ENCODE peak calls at places on chromosomes 4 and X, in four cellular contexts. One of them, this sample, is unnamed.

GRCh38 chr4:167873536-167873935 is 218.8 kb upstream of the ANXA10 start:
- DNase-seq in suprapubic skin: no peak
- DNase-seq in tibial artery: no peak
- DNase-seq in Calu3: no peak
- DNase-seq in this sample: no peak

GRCh38 chrX:154348114-154348531 is 26.3 kb downstream of the FLNA start:
- DNase-seq in suprapubic skin: no peak
- DNase-seq in tibial artery: peak
- DNase-seq in Calu3: no peak
- DNase-seq in this sample: no peak

GRCh38 chrX:105837227-105837626 is 14.9 kb downstream of the NRK start:
- DNase-seq in suprapubic skin: no peak
- DNase-seq in tibial artery: peak
- DNase-seq in Calu3: no peak
- DNase-seq in this sample: no peak

GRCh38 chr4:89708903-89709361 is 128.0 kb downstream of the SNCA start:
- DNase-seq in suprapubic skin: no peak
- DNase-seq in tibial artery: no peak
- DNase-seq in Calu3: no peak
- DNase-seq in this sample: no peak

GRCh38 chr4:40924096-40924792 is 174.5 kb downstream of the NSUN7 start:
- DNase-seq in suprapubic skin: no peak
- DNase-seq in tibial artery: peak
- DNase-seq in Calu3: peak
- DNase-seq in this sample: peak

GRCh38 chr4:1246111-1246881 is 2.6 kb downstream of the CTBP1 start:
- DNase-seq in suprapubic skin: peak
- DNase-seq in tibial artery: peak
- DNase-seq in Calu3: peak
- DNase-seq in this sample: no peak

GRCh38 chr4:20629180-20630115 is 70.8 kb upstream of the PACRGL start:
- DNase-seq in suprapubic skin: no peak
- DNase-seq in tibial artery: no peak
- DNase-seq in Calu3: no peak
- DNase-seq in this sample: no peak

GRCh38 chr4:8555716-8556115 is 24.5 kb upstream of the GPR78 start:
- DNase-seq in suprapubic skin: no peak
- DNase-seq in tibial artery: no peak
- DNase-seq in Calu3: no peak
- DNase-seq in this sample: no peak

GRCh38 chr4:16225996-16226815 is at the start of gene TAPT1:
- DNase-seq in suprapubic skin: peak
- DNase-seq in tibial artery: peak
- DNase-seq in Calu3: peak
- DNase-seq in this sample: peak

GRCh38 chr4:108385076-108385475 is 216.3 kb upstream of the LEF1 start:
- DNase-seq in suprapubic skin: no peak
- DNase-seq in tibial artery: no peak
- DNase-seq in Calu3: no peak
- DNase-seq in this sample: no peak

GRCh38 chr4:114383055-114383454 is 215.6 kb upstream of the UGT8 start:
- DNase-seq in suprapubic skin: no peak
- DNase-seq in tibial artery: no peak
- DNase-seq in Calu3: no peak
- DNase-seq in this sample: no peak

GRCh38 chrX:16310326-16310725 is 143.0 kb downstream of the MAGEB17 start:
- DNase-seq in suprapubic skin: no peak
- DNase-seq in tibial artery: no peak
- DNase-seq in Calu3: peak
- DNase-seq in this sample: no peak

GRCh38 chrX:142089193-142089592 is 115.9 kb downstream of the MAGEC2 start:
- DNase-seq in suprapubic skin: no peak
- DNase-seq in tibial artery: no peak
- DNase-seq in Calu3: no peak
- DNase-seq in this sample: no peak

GRCh38 chr4:71709961-71710360 is 73.9 kb downstream of the GC start:
- DNase-seq in suprapubic skin: no peak
- DNase-seq in tibial artery: no peak
- DNase-seq in Calu3: peak
- DNase-seq in this sample: no peak

GRCh38 chrX:41661366-41662095 is 27.2 kb upstream of the GPR34 start:
- DNase-seq in suprapubic skin: no peak
- DNase-seq in tibial artery: no peak
- DNase-seq in Calu3: no peak
- DNase-seq in this sample: no peak

GRCh38 chrX:55841962-55842752 is 124.6 kb downstream of the RRAGB start:
- DNase-seq in suprapubic skin: no peak
- DNase-seq in tibial artery: no peak
- DNase-seq in Calu3: no peak
- DNase-seq in this sample: no peak

GRCh38 chrX:139905041-139905440 is 27.8 kb downstream of the ATP11C start:
- DNase-seq in suprapubic skin: no peak
- DNase-seq in tibial artery: no peak
- DNase-seq in Calu3: no peak
- DNase-seq in this sample: no peak

GRCh38 chrX:9610774-9611392 is 146.0 kb downstream of the TBL1X start:
- DNase-seq in suprapubic skin: no peak
- DNase-seq in tibial artery: no peak
- DNase-seq in Calu3: no peak
- DNase-seq in this sample: no peak

GRCh38 chr4:188037003-188037713 is 41.6 kb downstream of the ZFP42 start:
- DNase-seq in suprapubic skin: no peak
- DNase-seq in tibial artery: no peak
- DNase-seq in Calu3: no peak
- DNase-seq in this sample: no peak

GRCh38 chr4:2768921-2769336 is 12.8 kb upstream of the TNIP2 start:
- DNase-seq in suprapubic skin: no peak
- DNase-seq in tibial artery: peak
- DNase-seq in Calu3: no peak
- DNase-seq in this sample: no peak

GRCh38 chrX:77930581-77930980 is 20.1 kb downstream of the ATP7A start:
- DNase-seq in suprapubic skin: no peak
- DNase-seq in tibial artery: no peak
- DNase-seq in Calu3: no peak
- DNase-seq in this sample: no peak

GRCh38 chrX:24242649-24243556 is 71.0 kb downstream of the SUPT20HL2 start:
- DNase-seq in suprapubic skin: peak
- DNase-seq in tibial artery: peak
- DNase-seq in Calu3: no peak
- DNase-seq in this sample: no peak

GRCh38 chr4:120052840-120053239 is 13.8 kb downstream of the MAD2L1 start:
- DNase-seq in suprapubic skin: no peak
- DNase-seq in tibial artery: peak
- DNase-seq in Calu3: no peak
- DNase-seq in this sample: no peak

GRCh38 chr4:110840221-110840654 is 217.4 kb upstream of the PITX2 start:
- DNase-seq in suprapubic skin: no peak
- DNase-seq in tibial artery: no peak
- DNase-seq in Calu3: no peak
- DNase-seq in this sample: no peak

GRCh38 chrX:103540145-103540544 is 20.9 kb upstream of the RAB40A start:
- DNase-seq in suprapubic skin: no peak
- DNase-seq in tibial artery: no peak
- DNase-seq in Calu3: no peak
- DNase-seq in this sample: no peak
- TF ChIP-seq CTCF in suprapubic skin: no peak
- TF ChIP-seq CTCF in tibial artery: no peak
- TF ChIP-seq CTCF in Calu3: no peak
- TF ChIP-seq CTCF in this sample: no peak

GRCh38 chr4:173314715-173315114 is 19.4 kb downstream of the HMGB2 start:
- DNase-seq in suprapubic skin: no peak
- DNase-seq in tibial artery: no peak
- DNase-seq in Calu3: no peak
- DNase-seq in this sample: no peak
- TF ChIP-seq CTCF in suprapubic skin: no peak
- TF ChIP-seq CTCF in tibial artery: no peak
- TF ChIP-seq CTCF in Calu3: no peak
- TF ChIP-seq CTCF in this sample: no peak

GRCh38 chrX:1029494-1029893 is 183.0 kb downstream of the CRLF2 start:
- DNase-seq in suprapubic skin: peak
- DNase-seq in tibial artery: peak
- DNase-seq in Calu3: no peak
- DNase-seq in this sample: no peak

GRCh38 chrX:1027133-1027532 is 185.3 kb downstream of the CRLF2 start:
- DNase-seq in suprapubic skin: no peak
- DNase-seq in tibial artery: no peak
- DNase-seq in Calu3: no peak
- DNase-seq in this sample: no peak

GRCh38 chrX:1026263-1027015 is 186.0 kb downstream of the CRLF2 start:
- DNase-seq in suprapubic skin: no peak
- DNase-seq in tibial artery: no peak
- DNase-seq in Calu3: no peak
- DNase-seq in this sample: no peak

GRCh38 chrX:1025413-1025812 is 187.0 kb downstream of the CRLF2 start:
- DNase-seq in suprapubic skin: no peak
- DNase-seq in tibial artery: no peak
- DNase-seq in Calu3: no peak
- DNase-seq in this sample: no peak

DNA sequence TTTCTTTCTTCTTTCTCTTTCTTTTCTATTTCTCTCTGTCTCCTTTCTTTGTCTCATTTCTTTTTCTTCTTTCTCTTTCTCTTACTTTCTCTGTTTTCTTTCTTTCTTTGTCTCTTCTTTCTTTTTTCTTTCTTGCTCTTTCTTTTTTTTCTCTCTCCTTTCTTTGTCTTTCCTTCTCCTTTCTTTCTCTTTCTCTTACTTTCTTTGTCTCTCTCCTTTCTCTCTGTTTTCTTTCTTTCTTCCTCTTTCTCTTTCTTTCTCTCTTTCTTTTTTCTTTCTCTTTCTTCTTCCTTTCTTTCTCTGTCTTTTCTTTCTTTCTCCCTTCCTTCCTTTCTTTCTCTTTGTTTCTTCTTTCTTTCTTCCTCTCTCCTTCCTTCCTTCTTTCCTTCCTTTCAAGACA is 184.8 kb downstream of the CRLF2 start:
- DNase-seq in suprapubic skin: no peak
- DNase-seq in tibial artery: no peak
- DNase-seq in Calu3: no peak
- DNase-seq in this sample: no peak
- TF ChIP-seq CTCF in suprapubic skin: no peak
- TF ChIP-seq CTCF in tibial artery: no peak
- TF ChIP-seq CTCF in Calu3: no peak
- TF ChIP-seq CTCF in this sample: no peak

GRCh38 chrX:130120321-130120731 is 10.0 kb upstream of the ELF4 start:
- DNase-seq in suprapubic skin: no peak
- DNase-seq in tibial artery: no peak
- DNase-seq in Calu3: no peak
- DNase-seq in this sample: no peak
- TF ChIP-seq CTCF in suprapubic skin: no peak
- TF ChIP-seq CTCF in tibial artery: no peak
- TF ChIP-seq CTCF in Calu3: no peak
- TF ChIP-seq CTCF in this sample: no peak

GRCh38 chr4:143329985-143330384 is 6.7 kb upstream of the GAB1 start:
- DNase-seq in suprapubic skin: no peak
- DNase-seq in tibial artery: no peak
- DNase-seq in Calu3: no peak
- DNase-seq in this sample: no peak
- TF ChIP-seq CTCF in suprapubic skin: no peak
- TF ChIP-seq CTCF in tibial artery: no peak
- TF ChIP-seq CTCF in Calu3: no peak
- TF ChIP-seq CTCF in this sample: no peak

DNA sequence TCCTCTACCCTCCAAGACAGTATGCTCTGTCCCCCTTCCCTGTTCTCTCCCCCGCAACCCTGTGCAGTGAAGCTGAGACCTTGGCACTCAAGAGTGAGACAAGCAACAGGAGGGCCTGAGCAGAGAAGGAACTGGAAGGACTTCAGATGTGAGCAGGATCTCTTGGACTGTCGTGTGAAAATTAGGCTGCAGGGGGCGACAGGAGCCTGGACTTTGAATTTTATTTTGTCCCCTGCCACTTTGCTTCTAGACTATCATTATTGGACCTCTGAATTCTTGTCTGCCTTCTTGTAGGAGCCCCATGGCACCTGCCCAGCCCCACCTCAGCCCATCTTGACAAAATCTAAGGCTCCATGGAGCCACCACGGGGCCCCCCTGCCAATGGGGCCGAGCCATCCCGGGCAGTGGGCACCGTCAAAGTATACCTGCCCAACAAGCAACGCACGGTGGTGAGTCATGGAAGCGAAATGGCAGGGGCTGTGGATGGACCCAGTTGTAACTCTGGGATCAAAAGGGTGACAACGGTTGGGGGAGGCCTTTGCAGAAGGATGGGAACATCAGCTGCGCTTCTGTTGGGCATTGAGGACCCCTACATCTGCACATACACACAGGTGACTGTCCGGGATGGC is 1.7 kb downstream of the ARAF start:
- DNase-seq in suprapubic skin: no peak
- DNase-seq in tibial artery: no peak
- DNase-seq in Calu3: no peak
- DNase-seq in this sample: no peak
- TF ChIP-seq CTCF in suprapubic skin: no peak
- TF ChIP-seq CTCF in tibial artery: peak
- TF ChIP-seq CTCF in Calu3: peak
- TF ChIP-seq CTCF in this sample: peak

DNA sequence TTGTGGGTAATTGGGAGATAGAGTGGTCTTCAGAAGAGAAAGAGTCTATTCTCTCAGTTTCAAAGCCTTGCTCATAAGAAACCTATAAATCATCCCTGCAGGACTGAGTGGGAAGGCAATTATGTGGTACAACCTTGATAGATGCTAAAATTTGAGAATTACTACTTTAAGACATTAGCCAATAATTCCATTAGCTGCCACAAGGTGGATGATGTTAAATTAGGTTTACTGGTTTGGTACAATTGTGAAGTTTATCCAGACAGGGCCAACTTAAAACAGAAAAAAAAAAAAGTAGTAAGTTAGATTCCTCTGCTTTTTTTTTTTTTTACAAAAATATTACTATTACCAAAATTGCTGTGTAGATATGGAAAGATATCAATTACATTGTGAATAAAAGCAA is 73.2 kb upstream of the AMOT start:
- DNase-seq in suprapubic skin: no peak
- DNase-seq in tibial artery: no peak
- DNase-seq in Calu3: no peak
- DNase-seq in this sample: no peak
- TF ChIP-seq CTCF in suprapubic skin: no peak
- TF ChIP-seq CTCF in tibial artery: no peak
- TF ChIP-seq CTCF in Calu3: no peak
- TF ChIP-seq CTCF in this sample: peak

This sample was measured in type B pancreatic cell.